ENCODE peak calls at places on chromosomes 3 and 15, in nine cellular contexts. P, I, T, Z, A, C, W, K and S are unnamed samples.

GRCh38 chr3:43638594-43639447 is 17.0 kb upstream of the ANO10 start:
- DNase-seq in I (peak; percentile 73), K (no peak), Z (no peak), W (no peak), P (peak; percentile 9), C (peak; percentile 77), A (no peak), T (no peak), S (no peak)

GRCh38 chr3:148178508-148178907 is 519.2 kb upstream of the AGTR1 start:
- DNase-seq in C (no peak), P (peak; percentile 14), W (no peak), K (peak; percentile 1), A (no peak), T (no peak), Z (no peak), I (no peak), S (no peak)

GRCh38 chr3:66997560-66998074 is 490 bp upstream of the KBTBD8 start:
- DNase-seq in K (no peak), Z (no peak), T (no peak), I (no peak), C (no peak), W (no peak), A (no peak), P (no peak), S (no peak)

GRCh38 chr15:59917504-59918157 is 86.5 kb upstream of the FOXB1 start:
- DNase-seq in Z (peak; percentile 25), C (peak; percentile 58), I (peak; percentile 76), K (peak; percentile 50), A (peak; percentile 49), W (peak; percentile 56), P (peak; percentile 44), T (peak; percentile 44), S (no peak)

GRCh38 chr3:153164009-153164550 is 2.1 kb downstream of the RAP2B start:
- DNase-seq in W (no peak), P (peak; percentile 41), C (no peak), K (no peak), Z (no peak), T (no peak), A (no peak), I (no peak), S (no peak)

GRCh38 chr3:14804835-14805780 is 13.7 kb upstream of the FGD5 start:
- DNase-seq in Z (no peak), C (no peak), A (no peak), P (peak; percentile 41), I (no peak), W (no peak), K (peak; percentile 40), T (no peak), S (no peak)

GRCh38 chr15:44726568-44727461 is 9.5 kb upstream of the TRIM69 start:
- DNase-seq in W (no peak), C (peak; percentile 73), Z (peak; percentile 93), A (no peak), I (peak; percentile 78), K (peak; percentile 76), P (peak; percentile 93), T (peak; percentile 33), S (peak; percentile 73)

GRCh38 chr3:106678657-106679390 is 698.4 kb upstream of the CCDC54 start:
- DNase-seq in K (no peak), A (no peak), P (no peak), W (no peak), Z (no peak), T (peak; percentile 30), I (no peak), C (no peak), S (no peak)

GRCh38 chr3:128874481-128875180 is 4.8 kb upstream of the ACAD9 start:
- DNase-seq in P (no peak), K (no peak), W (no peak), Z (no peak), C (no peak), A (no peak), I (no peak), T (no peak), S (no peak)

GRCh38 chr3:9428411-9428810 is 31.0 kb downstream of the SETD5 start:
- DNase-seq in K (no peak), T (no peak), W (no peak), C (no peak), P (no peak), I (no peak), Z (no peak), A (no peak), S (no peak)

GRCh38 chr3:15860014-15860934 is 62.5 kb upstream of the ANKRD28 start:
- DNase-seq in A (peak; percentile 58), I (peak; percentile 46), T (peak; percentile 51), P (peak; percentile 32), Z (no peak), C (peak; percentile 25), K (peak; percentile 29), W (peak; percentile 38), S (peak; percentile 75)

GRCh38 chr3:135099734-135100348 is 304.8 kb downstream of the EPHB1 start:
- DNase-seq in A (no peak), T (no peak), Z (no peak), K (no peak), C (no peak), W (no peak), P (no peak), I (no peak), S (no peak)

GRCh38 chr3:48187579-48188265 is 495 bp downstream of the CDC25A start:
- DNase-seq in K (no peak), P (no peak), A (peak; percentile 74), W (no peak), I (peak; percentile 46), C (peak; percentile 63), T (peak; percentile 10), Z (no peak), S (no peak)

GRCh38 chr15:66252411-66253295 is 897 bp downstream of the MEGF11 start:
- DNase-seq in W (no peak), Z (no peak), T (peak; percentile 33), K (peak; percentile 7), P (peak; percentile 41), A (peak; percentile 94), I (peak; percentile 46), C (peak; percentile 36), S (peak; percentile 70)
- TF ChIP-seq POLR2AphosphoS5 in W (no peak), Z (no peak), T (no peak), K (no peak), P (no peak), A (no peak), I (no peak), C (no peak), S (no peak)

GRCh38 chr15:66187271-66187670 is 66.3 kb downstream of the MEGF11 start:
- DNase-seq in A (no peak), I (no peak), W (no peak), P (no peak), K (no peak), C (no peak), Z (no peak), T (no peak), S (no peak)

GRCh38 chr15:66189291-66189690 is 64.3 kb downstream of the MEGF11 start:
- DNase-seq in K (no peak), Z (no peak), A (no peak), W (no peak), P (no peak), T (no peak), C (no peak), I (no peak), S (no peak)

GRCh38 chr15:66186049-66186825 is 67.3 kb downstream of the MEGF11 start:
- DNase-seq in T (no peak), C (no peak), K (no peak), Z (no peak), W (no peak), P (no peak), I (no peak), A (no peak), S (no peak)

GRCh38 chr15:66184936-66185790 is 68.4 kb downstream of the MEGF11 start:
- DNase-seq in W (no peak), P (no peak), T (no peak), K (no peak), A (no peak), I (no peak), Z (no peak), C (no peak), S (no peak)

DNA sequence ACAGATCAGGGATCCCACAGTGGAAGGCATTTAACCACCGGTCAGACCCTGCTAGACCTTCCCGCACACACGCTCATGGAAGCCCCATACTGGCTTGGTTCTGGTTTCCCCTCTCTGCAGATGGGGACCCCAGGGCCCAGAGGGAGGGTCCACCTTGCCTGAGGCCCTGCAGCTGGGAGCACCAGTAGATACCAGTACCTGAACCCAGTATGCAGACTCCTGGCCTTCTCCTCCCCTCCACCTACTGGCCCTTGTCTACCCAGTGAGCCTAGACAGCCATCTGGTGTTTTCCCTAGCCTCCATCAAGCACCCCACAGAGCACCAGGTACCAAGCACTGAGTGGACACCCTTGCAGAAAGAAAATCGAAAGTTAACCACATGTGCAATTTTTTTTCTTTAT is 65.1 kb downstream of the MEGF11 start:
- DNase-seq in T (no peak), W (no peak), K (no peak), P (no peak), A (no peak), Z (no peak), I (no peak), C (no peak), S (no peak)
- TF ChIP-seq CTCF in T (no peak), W (peak; percentile 37), K (peak; percentile 18), P (no peak), A (no peak), Z (no peak), I (no peak), C (no peak), S (no peak)

DNA sequence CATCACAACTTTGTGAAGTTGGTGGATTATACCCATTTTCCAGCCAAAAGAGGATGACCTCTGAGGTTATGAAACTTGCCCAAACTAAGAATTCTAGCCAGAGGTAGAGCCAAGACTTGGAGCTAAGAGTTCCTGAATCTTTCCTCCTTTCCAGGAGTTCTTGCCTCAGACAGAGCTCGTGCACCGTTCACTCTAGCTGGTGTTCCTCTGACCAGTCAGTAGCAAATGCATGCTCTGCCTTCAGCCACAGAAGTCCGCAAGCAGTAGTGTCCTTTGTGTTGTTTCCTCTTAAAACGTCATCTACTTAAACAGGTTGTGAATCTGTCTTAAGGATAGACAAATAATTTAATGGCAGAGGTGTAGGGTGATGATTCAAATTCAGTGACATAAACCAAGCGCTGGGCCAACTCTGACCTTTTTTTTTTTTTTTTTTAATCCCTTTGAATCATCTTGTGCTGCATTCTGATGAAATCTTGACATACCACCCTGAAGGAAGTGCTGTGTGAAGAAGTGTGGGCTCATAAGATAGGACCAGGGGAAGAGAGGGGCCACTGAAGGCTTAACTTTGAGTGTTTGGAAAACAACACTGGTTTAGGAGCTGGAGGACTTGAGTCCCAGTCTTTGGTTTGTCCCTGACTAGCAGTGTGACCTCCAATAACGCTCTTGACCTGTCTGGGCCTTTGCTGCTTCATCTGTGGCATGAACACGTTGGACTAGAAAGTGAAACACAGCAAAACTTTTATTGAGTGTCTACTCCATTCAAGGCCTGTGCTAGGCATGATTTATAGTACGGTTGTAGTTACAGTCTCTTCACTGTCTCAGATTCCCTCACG is 53.4 kb downstream of the ITPR1 start:
- DNase-seq in P (no peak), C (no peak), I (no peak), Z (no peak), W (no peak), A (no peak), T (no peak), K (no peak), S (no peak)
- TF ChIP-seq POLR2AphosphoS5 in P (no peak), C (no peak), I (no peak), Z (no peak), W (no peak), A (no peak), T (no peak), K (no peak), S (no peak)

DNA sequence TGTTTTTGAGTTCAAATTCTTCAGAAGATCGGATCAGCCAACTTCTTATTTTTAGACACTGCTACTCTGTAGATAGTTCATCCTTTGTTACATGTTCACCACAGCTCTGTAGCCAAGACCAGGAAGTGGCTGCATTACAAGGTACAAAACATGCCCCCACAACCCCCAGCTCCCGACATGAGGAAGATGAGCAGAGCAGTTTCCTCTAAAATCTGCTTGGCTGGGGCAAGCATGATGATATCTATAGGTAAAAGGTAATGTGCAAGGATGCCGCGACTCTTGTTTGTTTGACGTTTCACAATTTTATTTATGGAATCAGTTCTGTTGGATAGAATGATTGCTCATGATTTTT is 126.5 kb upstream of the GRM7 start:
- DNase-seq in W (no peak), I (no peak), C (no peak), K (no peak), Z (no peak), A (no peak), P (no peak), T (no peak), S (no peak)
- TF ChIP-seq CTCF in W (no peak), I (no peak), C (no peak), K (no peak), Z (no peak), A (no peak), P (no peak), T (no peak), S (no peak)